ENCODE peak calls at places on chromosomes 4 and X, in nine cellular contexts. U is CD8-positive, alpha-beta memory T cell; O is activated naive CD8-positive, alpha-beta T cell treated with anti-CD3 and anti-CD28 coated beads, Interleukin-2, amount 50 U/mL, for 24 hours; B is Caki2; D is NCI-H1048; F is mesenteric fat pad; V is EH; C is SW 1271; H is AG10803. K is an unnamed sample.

GRCh38 chr4:44319129-44319528 is 129.5 kb downstream of the KCTD8 start:
- DNase-seq in U (no peak), O (no peak), B (no peak), D (no peak), F (no peak), V (no peak), C (no peak), H (no peak), K (no peak)

GRCh38 chrX:19515615-19516105 is 352 bp upstream of the MAP3K15 start:
- DNase-seq in U (no peak), O (no peak), B (peak; percentile 6), D (no peak), F (no peak), V (no peak), C (no peak), H (no peak), K (no peak)

GRCh38 chrX:150308532-150309157 is 54.5 kb upstream of the MAMLD1 start:
- DNase-seq in U (no peak), O (no peak), B (no peak), D (no peak), F (no peak), V (peak; percentile 17), C (no peak), H (no peak), K (no peak)

GRCh38 chr4:16192631-16193483 is 33.4 kb downstream of the TAPT1 start:
- DNase-seq in U (no peak), O (no peak), B (no peak), D (no peak), F (no peak), V (no peak), C (no peak), H (no peak), K (no peak)

GRCh38 chrX:30881797-30882196 is 7.3 kb downstream of the TAB3 start:
- DNase-seq in U (no peak), O (no peak), B (no peak), D (no peak), F (no peak), V (no peak), C (no peak), H (no peak), K (no peak)

GRCh38 chr4:169662226-169662625 is 41.8 kb downstream of the CLCN3 start:
- DNase-seq in U (no peak), O (no peak), B (no peak), D (no peak), F (no peak), V (no peak), C (peak; percentile 8), H (no peak), K (no peak)

GRCh38 chrX:108420481-108420880 is 17.7 kb downstream of the COL4A6 start:
- DNase-seq in U (no peak), O (no peak), B (no peak), D (no peak), F (no peak), V (no peak), C (no peak), H (no peak), K (no peak)

GRCh38 chrX:121456315-121456714 is 408.9 kb downstream of the GLUD2 start:
- DNase-seq in U (no peak), O (no peak), B (no peak), D (no peak), F (no peak), V (no peak), C (no peak), H (no peak), K (no peak)

GRCh38 chrX:10110984-10111363 is 45.8 kb upstream of the CLCN4 start:
- DNase-seq in U (no peak), O (peak; percentile 59), B (no peak), D (no peak), F (no peak), V (peak; percentile 19), C (no peak), H (peak; percentile 45), K (no peak)

GRCh38 chr4:137510866-137511265 is 21.4 kb downstream of the PCDH18 start:
- DNase-seq in U (no peak), O (no peak), B (peak; percentile 61), D (no peak), F (no peak), V (peak; percentile 94), C (peak; percentile 1), H (peak; percentile 96), K (peak; percentile 79)

GRCh38 chr4:157172011-157172410 is 48.5 kb upstream of the GRIA2 start:
- DNase-seq in U (no peak), O (no peak), B (peak; percentile 2), D (no peak), F (no peak), V (peak; percentile 15), C (no peak), H (peak; percentile 22), K (no peak)

GRCh38 chrX:8988456-8988855 is 45.5 kb downstream of the FAM9B start:
- DNase-seq in U (no peak), O (peak; percentile 9), B (no peak), D (no peak), F (no peak), V (peak; percentile 59), C (no peak), H (peak; percentile 53), K (no peak)

GRCh38 chrX:11351375-11352295 is 58.4 kb downstream of the AMELX start:
- DNase-seq in U (no peak), O (no peak), B (no peak), D (no peak), F (no peak), V (peak; percentile 95), C (no peak), H (peak; percentile 77), K (no peak)